ENCODE peak calls at places on chromosomes 3 and 15, in seven cellular contexts. N is BJ, C is retinal pigment epithelial cell, P is A549, F is GM13976, E is fibroblast of pulmonary artery, S is transverse colon. T is an unnamed sample.

GRCh38 chr3:194142156-194142910 is 6.4 kb downstream of the HES1 start:
- DNase-seq in F (no peak), P (no peak), E (no peak), N (no peak), C (no peak), S (no peak), T (no peak)

GRCh38 chr15:57306305-57306943 is 69.9 kb upstream of the CGNL1 start:
- DNase-seq in F (peak), P (peak), S (peak), N (no peak), C (no peak), E (peak), T (no peak)

GRCh38 chr3:162998205-162998604 is 1501.6 kb downstream of the OTOL1 start:
- DNase-seq in S (no peak), P (no peak), F (no peak), C (no peak), N (no peak), E (no peak), T (no peak)

GRCh38 chr3:9224490-9224889 is 25.0 kb downstream of the SRGAP3 start:
- DNase-seq in E (peak), P (no peak), N (no peak), S (no peak), F (peak), C (no peak), T (no peak)

GRCh38 chr3:179528786-179529185 is 33.9 kb upstream of the ACTL6A start:
- DNase-seq in P (no peak), N (no peak), E (no peak), C (no peak), F (no peak), S (no peak), T (no peak)

GRCh38 chr3:64188810-64189560 is 36.3 kb downstream of the PRICKLE2 start:
- DNase-seq in P (peak), S (no peak), N (peak), F (no peak), C (peak), E (peak), T (peak)

GRCh38 chr3:134483195-134483890 is 2.4 kb downstream of the ANAPC13 start:
- DNase-seq in S (no peak), F (no peak), N (no peak), E (peak), C (no peak), P (no peak), T (no peak)

GRCh38 chr3:195154111-195154791 is 116.7 kb downstream of the XXYLT1 start:
- DNase-seq in F (no peak), E (peak), P (no peak), C (no peak), S (no peak), N (peak), T (no peak)

GRCh38 chr15:70098170-70098460 is 398 bp upstream of the TLE3 start:
- DNase-seq in F (no peak), E (no peak), P (no peak), N (no peak), C (peak), S (peak), T (no peak)

GRCh38 chr3:127026661-127027060 is 43.7 kb downstream of the PLXNA1 start:
- DNase-seq in C (no peak), F (no peak), N (no peak), E (no peak), P (no peak), S (no peak), T (no peak)

GRCh38 chr3:12484983-12485327 is 675 bp downstream of the TSEN2 start:
- DNase-seq in S (no peak), E (no peak), N (no peak), C (no peak), F (no peak), P (no peak), T (no peak)

GRCh38 chr15:77610731-77611130 is 22.0 kb downstream of the LINGO1 start:
- DNase-seq in N (no peak), S (no peak), P (no peak), E (no peak), C (no peak), F (no peak), T (no peak)

GRCh38 chr3:16174389-16174788 is at the start of gene GALNT15:
- DNase-seq in E (peak), N (peak), C (peak), P (no peak), F (no peak), S (peak), T (peak)

GRCh38 chr3:29280675-29281264 is at the start of gene RBMS3:
- DNase-seq in C (peak), E (peak), F (peak), S (peak), P (peak), N (peak), T (peak)

GRCh38 chr3:14412831-14413380 is 10.5 kb downstream of the SLC6A6 start:
- DNase-seq in C (no peak), F (no peak), N (no peak), E (no peak), S (no peak), P (no peak), T (no peak)

GRCh38 chr3:14411988-14412387 is 9.6 kb downstream of the SLC6A6 start:
- DNase-seq in P (no peak), S (no peak), F (no peak), E (no peak), N (no peak), C (no peak), T (no peak)

GRCh38 chr3:14415501-14415900 is 13.1 kb downstream of the SLC6A6 start:
- DNase-seq in E (peak), C (no peak), S (no peak), F (no peak), P (no peak), N (peak), T (peak)

GRCh38 chr3:14414841-14415464 is 12.5 kb downstream of the SLC6A6 start:
- DNase-seq in S (no peak), E (no peak), P (no peak), F (no peak), N (no peak), C (no peak), T (no peak)

GRCh38 chr3:14413381-14414071 is 11.1 kb downstream of the SLC6A6 start:
- DNase-seq in F (no peak), P (no peak), C (no peak), S (no peak), N (no peak), E (no peak), T (no peak)
- TF ChIP-seq CTCF in F (no peak), P (no peak), C (no peak), S (no peak), N (no peak), E (no peak), T (no peak)

DNA sequence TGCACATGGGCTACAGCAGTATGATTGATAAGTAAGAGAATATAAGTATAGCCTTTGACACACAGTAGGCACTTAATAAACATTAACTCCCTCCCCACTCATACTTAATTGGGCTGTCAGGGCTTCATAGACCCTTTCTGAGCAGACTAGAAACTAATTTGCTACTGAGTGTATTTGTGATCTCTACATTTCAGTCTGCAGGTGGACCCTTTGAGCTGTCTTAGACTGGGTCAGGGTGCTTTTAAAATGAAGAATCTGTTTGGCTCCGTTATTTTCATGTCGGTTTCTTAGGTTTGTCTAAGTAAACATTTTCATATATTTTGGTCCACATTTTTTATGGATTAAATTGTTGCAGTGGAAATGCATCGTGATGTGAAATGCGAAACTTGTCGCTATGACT is 50.3 kb upstream of the SELENOK start:
- DNase-seq in E (peak), P (no peak), F (no peak), N (no peak), C (no peak), S (no peak), T (no peak)
- TF ChIP-seq CTCF in E (peak), P (no peak), F (no peak), N (no peak), C (no peak), S (no peak), T (peak)

GRCh38 chr15:37984368-37984767 is 49.9 kb downstream of the TMCO5A start:
- DNase-seq in N (no peak), S (no peak), E (no peak), F (no peak), P (no peak), C (no peak), T (no peak)

GRCh38 chr15:37980010-37980409 is 45.6 kb downstream of the TMCO5A start:
- DNase-seq in C (no peak), N (no peak), S (no peak), P (no peak), F (no peak), E (no peak), T (no peak)

GRCh38 chr15:37979597-37979996 is 45.2 kb downstream of the TMCO5A start:
- DNase-seq in P (no peak), S (no peak), E (no peak), N (no peak), C (no peak), F (no peak), T (no peak)

GRCh38 chr15:37978231-37978630 is 43.8 kb downstream of the TMCO5A start:
- DNase-seq in N (no peak), S (no peak), F (no peak), P (no peak), C (no peak), E (no peak), T (no peak)

GRCh38 chr15:37981781-37982180 is 47.3 kb downstream of the TMCO5A start:
- DNase-seq in S (no peak), P (no peak), C (peak), E (peak), N (no peak), F (no peak), T (no peak)
- TF ChIP-seq CTCF in S (no peak), P (peak), C (peak), E (peak), N (peak), F (no peak), T (peak)

GRCh38 chr3:166013073-166013679 is 176.0 kb upstream of the BCHE start:
- DNase-seq in F (no peak), S (no peak), N (no peak), E (peak), C (no peak), P (peak), T (no peak)
- TF ChIP-seq CTCF in F (peak), S (peak), N (peak), E (peak), C (peak), P (peak), T (peak)

GRCh38 chr3:66478923-66479322 is 21.9 kb downstream of the LRIG1 start:
- DNase-seq in S (peak), P (no peak), C (no peak), N (no peak), E (no peak), F (no peak), T (no peak)

GRCh38 chr3:66479532-66479947 is 21.3 kb downstream of the LRIG1 start:
- DNase-seq in E (no peak), S (no peak), P (no peak), F (no peak), C (no peak), N (no peak), T (no peak)

GRCh38 chr3:66477846-66478245 is 23.0 kb downstream of the LRIG1 start:
- DNase-seq in C (no peak), F (no peak), N (no peak), E (no peak), S (no peak), P (no peak), T (no peak)

GRCh38 chr3:66475386-66476020 is 25.3 kb downstream of the LRIG1 start:
- DNase-seq in E (no peak), S (no peak), C (no peak), F (no peak), N (no peak), P (no peak), T (no peak)

DNA sequence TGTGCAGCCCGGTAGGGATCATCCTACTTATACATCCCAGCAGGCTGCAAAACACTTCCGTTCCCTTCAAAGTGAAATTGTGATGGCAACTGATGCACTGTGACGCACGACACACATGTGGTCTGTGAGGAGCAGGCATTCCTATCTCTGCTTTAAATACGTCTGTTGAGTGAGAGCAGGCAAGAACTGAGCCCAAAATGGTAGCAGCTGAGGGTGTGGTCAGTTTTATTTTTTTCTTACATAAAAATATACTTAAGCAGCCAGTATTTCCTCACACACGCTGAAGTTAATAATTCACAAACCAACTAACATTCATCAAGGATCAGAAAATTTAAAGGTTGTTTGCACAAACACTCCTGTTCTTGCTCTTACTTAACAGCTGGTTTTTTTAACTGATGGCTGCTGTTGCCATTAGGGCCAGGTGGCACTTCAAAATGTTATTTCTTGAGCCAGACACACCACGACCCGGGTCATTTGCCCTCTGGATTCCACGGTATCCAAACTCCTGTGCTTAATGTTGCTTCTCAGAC is 23.9 kb downstream of the LRIG1 start:
- DNase-seq in C (no peak), S (peak), F (no peak), E (no peak), P (no peak), N (no peak), T (no peak)
- TF ChIP-seq CTCF in C (no peak), S (no peak), F (no peak), E (no peak), P (no peak), N (no peak), T (no peak)